ENCODE peak calls at places on chromosomes 11 and 22, in ten cellular contexts. V is T-cell; H is stimulated activated CD8-positive, alpha-beta memory T cell treated with anti-CD3 and anti-CD28 coated beads, Interleukin-15, amount 100 ng/mL, for 4 hours; R is heart left ventricle; I is GF-D8; W is iPS-NIHi11; P is GM12865; G is glutamatergic neuron; U is mucosa of descending colon; N is hippocampal formation. Y is an unnamed sample.

GRCh38 chr11:2643746-2644145 is 56.0 kb downstream of the KCNQ1OT1 start:
- DNase-seq in P (no peak), U (no peak), I (no peak), G (no peak), H (no peak), V (no peak), W (no peak), N (no peak), R (no peak), Y (no peak)

GRCh38 chr11:95592455-95592854 is 197.1 kb downstream of the FAM76B start:
- DNase-seq in R (no peak), N (no peak), H (no peak), G (peak), V (no peak), U (no peak), I (no peak), P (no peak), W (peak), Y (no peak)

GRCh38 chr11:104873252-104873651 is 25.0 kb downstream of the CASP12 start:
- DNase-seq in N (no peak), R (no peak), U (no peak), V (no peak), G (peak), I (no peak), H (no peak), P (no peak), W (peak), Y (no peak)

GRCh38 chr11:65903068-65903481 is 2.9 kb upstream of the FOSL1 start:
- DNase-seq in H (no peak), V (no peak), P (no peak), G (no peak), U (no peak), I (no peak), R (no peak), W (peak), N (no peak), Y (no peak)

GRCh38 chr11:2314136-2314524 is 12.3 kb downstream of the TSPAN32 start:
- DNase-seq in U (no peak), R (peak), H (no peak), V (no peak), G (no peak), W (no peak), P (no peak), I (no peak), N (no peak), Y (no peak)

GRCh38 chr22:50548046-50548912 is 2.6 kb downstream of the KLHDC7B start:
- DNase-seq in P (no peak), R (no peak), I (peak), N (no peak), H (no peak), W (peak), V (peak), G (peak), U (peak), Y (peak)

GRCh38 chr11:115215694-115216615 is 288.3 kb downstream of the CADM1 start:
- DNase-seq in V (no peak), R (no peak), P (peak), I (no peak), W (peak), U (no peak), H (no peak), G (peak), N (no peak), Y (no peak)

GRCh38 chr11:62710001-62710345 is 2.5 kb downstream of the GNG3 start:
- DNase-seq in H (no peak), U (no peak), R (no peak), I (no peak), G (no peak), W (no peak), P (peak), N (no peak), V (no peak), Y (no peak)

GRCh38 chr11:116035972-116036371 is 531.8 kb upstream of the CADM1 start:
- DNase-seq in N (no peak), U (no peak), P (no peak), H (no peak), I (no peak), W (no peak), V (no peak), G (peak), R (no peak), Y (no peak)

GRCh38 chr11:30313580-30313979 is 9.3 kb upstream of the ARL14EP start:
- DNase-seq in R (no peak), P (no peak), U (no peak), N (no peak), V (no peak), W (no peak), H (no peak), G (no peak), I (no peak), Y (no peak)

GRCh38 chr11:92596596-92597317 is 372.1 kb downstream of the FAT3 start:
- DNase-seq in N (no peak), R (no peak), G (no peak), V (no peak), I (no peak), P (no peak), W (no peak), U (no peak), H (no peak), Y (no peak)

GRCh38 chr11:130223291-130223971 is 63.8 kb downstream of the ST14 start:
- DNase-seq in P (no peak), H (no peak), R (no peak), W (no peak), N (no peak), I (no peak), G (no peak), U (no peak), V (no peak), Y (no peak)

GRCh38 chr22:36406721-36407120 is 19.0 kb upstream of the MYH9 start:
- DNase-seq in H (no peak), W (no peak), P (no peak), U (no peak), I (no peak), R (no peak), N (no peak), V (no peak), G (no peak), Y (no peak)

GRCh38 chr11:78310500-78310909 is 107.1 kb downstream of the GAB2 start:
- DNase-seq in H (no peak), R (peak), V (no peak), P (peak), W (no peak), G (no peak), U (peak), N (no peak), I (no peak), Y (no peak)

GRCh38 chr11:129372609-129373488 is 2.8 kb upstream of the BARX2 start:
- DNase-seq in I (no peak), H (no peak), P (no peak), U (peak), N (no peak), G (peak), V (no peak), W (peak), R (no peak), Y (no peak)

GRCh38 chr11:102437727-102438126 is 14.8 kb downstream of the TMEM123 start:
- DNase-seq in W (no peak), U (no peak), R (no peak), H (no peak), I (no peak), P (no peak), G (no peak), V (no peak), N (no peak), Y (no peak)

GRCh38 chr11:91773090-91773489 is 451.5 kb upstream of the FAT3 start:
- DNase-seq in V (no peak), U (no peak), W (no peak), N (no peak), I (no peak), R (no peak), P (no peak), G (no peak), H (no peak), Y (no peak)

GRCh38 chr11:89279176-89279575 is 101.5 kb downstream of the TYR start:
- DNase-seq in U (no peak), N (no peak), H (no peak), G (no peak), V (no peak), W (no peak), P (no peak), I (no peak), R (no peak), Y (no peak)

GRCh38 chr22:46087816-46088277 is 62.5 kb upstream of the PPARA start:
- DNase-seq in W (peak), P (no peak), N (peak), H (no peak), I (no peak), G (peak), R (peak), U (peak), V (no peak), Y (no peak)

GRCh38 chr11:45670386-45671135 is 5.1 kb upstream of the CHST1 start:
- DNase-seq in I (no peak), P (no peak), U (no peak), N (no peak), G (no peak), H (no peak), W (no peak), V (no peak), R (no peak), Y (no peak)

GRCh38 chr11:104090767-104091166 is 54.3 kb downstream of the DDI1 start:
- DNase-seq in V (no peak), W (no peak), G (no peak), N (no peak), H (no peak), I (no peak), P (no peak), U (no peak), R (no peak), Y (no peak)

GRCh38 chr11:42315846-42316245 is 856.4 kb upstream of the LRRC4C start:
- DNase-seq in G (no peak), P (no peak), R (no peak), V (no peak), H (no peak), N (no peak), I (no peak), W (no peak), U (no peak), Y (no peak)

GRCh38 chr11:99773646-99774045 is 752.9 kb downstream of the CNTN5 start:
- DNase-seq in V (no peak), G (no peak), W (no peak), P (no peak), R (no peak), N (no peak), U (no peak), I (no peak), H (no peak), Y (no peak)

GRCh38 chr11:128735935-128736610 is 42.2 kb downstream of the FLI1 start:
- DNase-seq in V (no peak), R (no peak), N (no peak), G (no peak), U (no peak), H (no peak), P (peak), W (no peak), I (no peak), Y (no peak)

GRCh38 chr22:33539902-33540751 is 380.1 kb downstream of the LARGE1 start:
- DNase-seq in U (peak), I (no peak), G (no peak), R (peak), V (no peak), N (peak), H (no peak), P (peak), W (no peak), Y (no peak)

GRCh38 chr11:7882860-7883259 is 48.2 kb downstream of the OR10A6 start:
- DNase-seq in P (no peak), V (no peak), H (no peak), U (no peak), W (no peak), N (no peak), I (no peak), R (no peak), G (no peak), Y (no peak)

GRCh38 chr22:18988958-18989357 is 52.9 kb upstream of the PRODH start:
- DNase-seq in G (no peak), H (no peak), W (no peak), R (no peak), U (no peak), N (no peak), I (no peak), V (no peak), P (no peak), Y (no peak)

GRCh38 chr11:119318240-119319135 is 1.6 kb upstream of the MCAM start:
- DNase-seq in V (no peak), U (no peak), I (peak), G (no peak), R (peak), N (no peak), H (no peak), P (peak), W (peak), Y (peak)

GRCh38 chr11:20501971-20502370 is 97.4 kb upstream of the SLC6A5 start:
- DNase-seq in W (no peak), N (no peak), P (no peak), G (no peak), V (no peak), I (no peak), R (no peak), H (no peak), U (no peak), Y (no peak)

GRCh38 chr11:113705871-113706654 is at the start of gene TMPRSS5:
- DNase-seq in H (no peak), P (no peak), G (no peak), I (no peak), U (no peak), N (peak), W (peak), V (no peak), R (no peak), Y (no peak)

GRCh38 chr11:111360150-111361043 is 18.7 kb downstream of the POU2AF1 start:
- DNase-seq in N (no peak), R (no peak), U (peak), H (no peak), W (no peak), G (no peak), I (no peak), P (peak), V (no peak), Y (no peak)

GRCh38 chr11:123062892-123063395 is 1.0 kb upstream of the HSPA8 start:
- DNase-seq in P (peak), I (peak), U (no peak), H (no peak), R (no peak), N (peak), G (no peak), V (no peak), W (peak), Y (no peak)

GRCh38 chr11:83330303-83330702 is 44.1 kb upstream of the CCDC90B start:
- DNase-seq in H (no peak), G (no peak), W (no peak), U (no peak), N (no peak), I (no peak), V (no peak), P (no peak), R (no peak), Y (no peak)